ENCODE peak calls at places on chromosomes 5 and 9, in eight cellular contexts. Y, R, C, H, E, Z, W and P are unnamed samples.

GRCh38 chr9:81871695-81872094 is 56.5 kb upstream of the SPATA31D4 start:
- DNase-seq in Y (no peak), R (peak; percentile 38), C (no peak), H (no peak), E (no peak), Z (no peak), W (no peak), P (no peak)

GRCh38 chr5:13632676-13633075 is 311.8 kb downstream of the DNAH5 start:
- DNase-seq in Y (no peak), R (no peak), C (peak; percentile 1), H (no peak), E (no peak), Z (no peak), W (no peak), P (no peak)

GRCh38 chr9:32431940-32432555 is 47.6 kb downstream of the ACO1 start:
- DNase-seq in Y (no peak), R (peak; percentile 17), C (peak; percentile 22), H (peak; percentile 51), E (peak; percentile 72), Z (peak; percentile 7), W (peak; percentile 31), P (no peak)

GRCh38 chr9:99634185-99634584 is 187.5 kb upstream of the NR4A3 start:
- DNase-seq in Y (no peak), R (no peak), C (no peak), H (no peak), E (no peak), Z (no peak), W (no peak), P (no peak)

GRCh38 chr5:173628501-173628900 is 12.1 kb upstream of the BOD1 start:
- DNase-seq in Y (no peak), R (no peak), C (no peak), H (no peak), E (no peak), Z (no peak), W (no peak), P (no peak)

GRCh38 chr9:3928590-3928989 is 371.3 kb downstream of the GLIS3 start:
- DNase-seq in Y (no peak), R (no peak), C (no peak), H (no peak), E (no peak), Z (no peak), W (no peak), P (no peak)

GRCh38 chr5:159504857-159505304 is 174.6 kb upstream of the IL12B start:
- DNase-seq in Y (no peak), R (no peak), C (peak; percentile 84), H (no peak), E (peak; percentile 68), Z (no peak), W (no peak), P (no peak)

GRCh38 chr5:11588803-11589202 is 315.4 kb downstream of the CTNND2 start:
- DNase-seq in Y (no peak), R (no peak), C (peak; percentile 29), H (peak; percentile 34), E (peak; percentile 51), Z (no peak), W (peak; percentile 76), P (no peak)

GRCh38 chr9:116951588-116952433 is 264.7 kb downstream of the TRIM32 start:
- DNase-seq in Y (no peak), R (peak; percentile 15), C (no peak), H (no peak), E (no peak), Z (no peak), W (no peak), P (no peak)

GRCh38 chr9:80146466-80146865 is 574.7 kb downstream of the TLE4 start:
- DNase-seq in Y (no peak), R (no peak), C (peak; percentile 18), H (no peak), E (no peak), Z (no peak), W (no peak), P (no peak)

GRCh38 chr9:13444272-13444608 is 164.7 kb upstream of the MPDZ start:
- DNase-seq in Y (peak; percentile 89), R (no peak), C (no peak), H (no peak), E (no peak), Z (no peak), W (no peak), P (no peak)

GRCh38 chr9:112198646-112199045 is 23.5 kb upstream of the SUSD1 start:
- DNase-seq in Y (no peak), R (no peak), C (no peak), H (no peak), E (no peak), Z (no peak), W (no peak), P (no peak)

GRCh38 chr5:3324421-3325101 is 271.1 kb upstream of the IRX1 start:
- DNase-seq in Y (no peak), R (no peak), C (peak; percentile 18), H (peak; percentile 38), E (no peak), Z (no peak), W (no peak), P (no peak)

GRCh38 chr5:52995095-52995494 is 5.9 kb downstream of the ITGA2 start:
- DNase-seq in Y (no peak), R (no peak), C (no peak), H (no peak), E (no peak), Z (no peak), W (no peak), P (no peak)

GRCh38 chr9:124190761-124191160 is 67.0 kb upstream of the NEK6 start:
- DNase-seq in Y (no peak), R (no peak), C (no peak), H (no peak), E (no peak), Z (no peak), W (peak; percentile 76), P (no peak)

GRCh38 chr5:6307304-6307703 is 71.0 kb downstream of the MED10 start:
- DNase-seq in Y (no peak), R (no peak), C (no peak), H (no peak), E (no peak), Z (no peak), W (no peak), P (no peak)

GRCh38 chr9:38359297-38359653 is 33.2 kb upstream of the ALDH1B1 start:
- DNase-seq in Y (no peak), R (no peak), C (no peak), H (no peak), E (no peak), Z (no peak), W (no peak), P (no peak)

GRCh38 chr5:151383011-151383410 is 35.7 kb upstream of the SLC36A2 start:
- DNase-seq in Y (no peak), R (no peak), C (no peak), H (no peak), E (no peak), Z (no peak), W (no peak), P (no peak)

GRCh38 chr5:168530751-168531150 is 1.6 kb downstream of the FBLL1 start:
- DNase-seq in Y (no peak), R (no peak), C (no peak), H (no peak), E (no peak), Z (no peak), W (no peak), P (no peak)

GRCh38 chr5:158979749-158980521 is 119.8 kb downstream of the EBF1 start:
- DNase-seq in Y (peak; percentile 27), R (peak; percentile 60), C (peak; percentile 18), H (no peak), E (peak; percentile 91), Z (no peak), W (peak; percentile 54), P (no peak)

GRCh38 chr9:93675336-93676150 is 99.2 kb downstream of the PHF2 start:
- DNase-seq in Y (no peak), R (no peak), C (peak; percentile 0), H (peak; percentile 5), E (peak; percentile 47), Z (no peak), W (peak; percentile 6), P (peak; percentile 14)

GRCh38 chr5:80957031-80957761 is 3.0 kb upstream of the RASGRF2 start:
- DNase-seq in Y (peak; percentile 86), R (no peak), C (peak; percentile 53), H (no peak), E (no peak), Z (no peak), W (no peak), P (no peak)

GRCh38 chr5:168207450-168208029 is 83.9 kb upstream of the WWC1 start:
- DNase-seq in Y (no peak), R (no peak), C (no peak), H (no peak), E (no peak), Z (no peak), W (no peak), P (no peak)

GRCh38 chr9:83030391-83031107 is 32.4 kb downstream of the RASEF start:
- DNase-seq in Y (no peak), R (no peak), C (no peak), H (no peak), E (no peak), Z (no peak), W (no peak), P (no peak)

GRCh38 chr9:20597862-20598261 is 24.4 kb downstream of the MLLT3 start:
- DNase-seq in Y (no peak), R (no peak), C (no peak), H (no peak), E (no peak), Z (no peak), W (no peak), P (no peak)